ENCODE peak calls at places on chromosomes 13 and 19, in six cellular contexts. Z, R, E, V, I and N are unnamed samples.
A peak's percentile ranks its signal among the peaks of the same experiment; 100 is the strongest.

GRCh38 chr13:24923305-24923640 is 159.3 kb downstream of the RNF17 start:
- DNase-seq in I (no peak), E (no peak), Z (peak; percentile 39), R (no peak), V (no peak), N (no peak)

GRCh38 chr19:18013621-18014111 is 5.7 kb downstream of the ARRDC2 start:
- DNase-seq in E (no peak), Z (no peak), V (no peak), R (no peak), I (no peak), N (no peak)

GRCh38 chr13:33744589-33745369 is 73.2 kb upstream of the RFC3 start:
- DNase-seq in R (no peak), Z (no peak), V (no peak), I (peak; percentile 65), E (no peak), N (no peak)

GRCh38 chr13:26503826-26504594 is 53.5 kb upstream of the WASF3 start:
- DNase-seq in I (no peak), Z (no peak), V (no peak), E (peak; percentile 13), R (no peak), N (no peak)

GRCh38 chr13:37277435-37278144 is 172.1 kb upstream of the CSNK1A1L start:
- DNase-seq in I (no peak), E (no peak), Z (no peak), V (no peak), R (no peak), N (no peak)

GRCh38 chr13:50322006-50322405 is 306.8 kb downstream of the KCNRG start:
- DNase-seq in V (no peak), Z (no peak), R (no peak), E (no peak), I (no peak), N (no peak)

GRCh38 chr19:10551698-10552301 is 8.1 kb downstream of the ATG4D start:
- DNase-seq in I (peak; percentile 22), V (peak; percentile 32), R (peak; percentile 46), E (no peak), Z (no peak), N (no peak)

GRCh38 chr13:40352807-40353562 is 313.5 kb downstream of the FOXO1 start:
- DNase-seq in I (no peak), Z (peak; percentile 25), E (peak; percentile 74), V (no peak), R (no peak), N (no peak)

GRCh38 chr13:38542601-38543000 is 144.3 kb upstream of the FREM2 start:
- DNase-seq in E (no peak), V (no peak), I (no peak), Z (no peak), R (no peak), N (no peak)

GRCh38 chr19:32708457-32708856 is 11.1 kb upstream of the TDRD12 start:
- DNase-seq in E (no peak), V (no peak), Z (no peak), I (peak; percentile 43), R (no peak), N (no peak)

GRCh38 chr13:109146393-109146792 is 517.0 kb downstream of the MYO16 start:
- DNase-seq in Z (no peak), V (no peak), E (no peak), I (no peak), R (no peak), N (no peak)

GRCh38 chr13:58712191-58712590 is 1080.6 kb downstream of the PCDH17 start:
- DNase-seq in I (no peak), R (no peak), V (no peak), Z (no peak), E (no peak), N (no peak)

GRCh38 chr13:111031531-111031961 is 83.6 kb upstream of the ARHGEF7 start:
- DNase-seq in I (no peak), E (no peak), V (no peak), Z (no peak), R (peak; percentile 17), N (no peak)

GRCh38 chr13:110333837-110334236 is 26.8 kb downstream of the COL4A2 start:
- DNase-seq in V (no peak), R (no peak), I (no peak), E (no peak), Z (no peak), N (no peak)

GRCh38 chr19:38277969-38278680 is 13.8 kb downstream of the SPINT2 start:
- DNase-seq in I (no peak), V (peak; percentile 39), R (no peak), E (no peak), Z (peak; percentile 52), N (no peak)

GRCh38 chr19:18574691-18575291 is 3.1 kb downstream of the UBA52 start:
- DNase-seq in R (no peak), V (no peak), I (no peak), Z (no peak), E (no peak), N (no peak)

GRCh38 chr19:19543640-19544039 is 5.6 kb downstream of the CILP2 start:
- DNase-seq in R (no peak), I (no peak), V (no peak), Z (no peak), E (peak; percentile 57), N (no peak)

GRCh38 chr19:55166530-55167268 is at the start of gene DNAAF3:
- DNase-seq in Z (peak; percentile 99), I (peak; percentile 93), V (peak; percentile 95), E (peak; percentile 94), R (peak; percentile 93), N (peak; percentile 96)

GRCh38 chr13:109844396-109844795 is 58.0 kb upstream of the IRS2 start:
- DNase-seq in E (peak; percentile 70), R (no peak), Z (no peak), I (peak; percentile 60), V (peak; percentile 64), N (no peak)

GRCh38 chr19:15457701-15458484 is 6.5 kb downstream of the RASAL3 start:
- DNase-seq in E (no peak), I (no peak), V (no peak), Z (no peak), R (no peak), N (no peak)

DNA sequence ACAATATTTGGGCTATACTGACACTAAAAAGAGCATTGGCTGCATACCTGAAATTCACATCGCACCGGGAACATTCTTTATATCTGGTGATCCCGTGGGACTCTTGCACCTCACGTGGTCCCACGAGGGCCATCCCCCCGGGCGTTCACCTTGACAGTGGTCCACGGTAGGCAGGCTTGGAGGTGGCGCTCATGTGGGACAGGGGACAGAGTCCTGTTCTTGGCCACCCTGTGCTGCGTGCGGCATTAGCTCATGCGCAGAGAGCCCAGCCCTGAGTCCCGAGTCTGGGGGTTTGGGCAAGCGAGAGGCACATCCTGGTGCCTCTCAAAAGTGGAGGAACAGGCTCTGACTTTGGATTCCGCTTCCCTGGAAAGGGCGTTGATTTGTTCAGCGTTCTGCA is 7.5 kb downstream of the GAMT start:
- DNase-seq in I (no peak), Z (no peak), E (no peak), V (no peak), R (no peak), N (no peak)
- TF ChIP-seq POLR2AphosphoS5 in I (no peak), Z (no peak), E (no peak), V (no peak), R (no peak), N (no peak)

DNA sequence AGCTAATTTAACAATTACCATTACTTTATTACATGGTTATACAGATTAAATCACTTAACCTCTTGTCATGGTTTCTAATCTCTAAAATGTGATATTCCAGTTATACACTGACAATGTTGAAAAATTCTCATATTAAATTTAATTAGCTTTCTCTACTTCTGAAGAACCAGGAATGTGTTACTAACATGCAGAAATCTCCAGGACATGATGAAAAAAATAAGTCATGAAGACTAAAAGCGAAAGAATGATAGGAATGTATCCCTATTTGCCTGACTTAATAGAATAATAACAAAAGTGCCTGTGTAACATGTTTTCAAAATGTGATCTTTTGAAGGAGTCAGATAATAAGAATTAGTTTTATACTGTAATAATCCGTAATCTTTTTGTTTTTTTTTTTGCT is 2823.7 kb upstream of the PCDH20 start:
- DNase-seq in E (no peak), Z (no peak), V (no peak), R (no peak), I (no peak), N (no peak)
- TF ChIP-seq EP300 in E (no peak), Z (no peak), V (no peak), R (no peak), I (no peak), N (no peak)

GRCh38 chr13:44294868-44295267 is 78.8 kb upstream of the SERP2 start:
- DNase-seq in Z (no peak), E (no peak), V (no peak), R (no peak), I (no peak), N (no peak)

GRCh38 chr13:44292545-44292944 is 81.1 kb upstream of the SERP2 start:
- DNase-seq in V (no peak), E (no peak), R (no peak), Z (no peak), I (no peak), N (no peak)

GRCh38 chr13:44296856-44297255 is 76.8 kb upstream of the SERP2 start:
- DNase-seq in I (no peak), E (no peak), Z (no peak), V (no peak), R (no peak), N (no peak)

GRCh38 chr13:44293908-44294735 is 79.5 kb upstream of the SERP2 start:
- DNase-seq in I (no peak), V (no peak), Z (no peak), R (no peak), E (no peak), N (no peak)

GRCh38 chr13:44293354-44293753 is 80.3 kb upstream of the SERP2 start:
- DNase-seq in R (no peak), I (no peak), E (no peak), Z (no peak), V (no peak), N (no peak)
- H3K27ac ChIP-seq in R (peak overlapping the region; percentile 82), I (no peak overlapping the region), E (peak overlapping the region; percentile 88), Z (peak overlapping the region; percentile 80), V (peak overlapping the region; percentile 66), N (peak overlapping the region; percentile 70)

GRCh38 chr19:57473646-57474045 is 3.7 kb downstream of the ZNF772 start:
- DNase-seq in I (no peak), V (no peak), Z (no peak), E (no peak), R (no peak), N (no peak)

GRCh38 chr19:57477191-57478008 is at the start of gene ZNF772:
- DNase-seq in Z (peak; percentile 88), V (peak; percentile 91), I (peak; percentile 91), R (peak; percentile 86), E (peak; percentile 94), N (peak; percentile 97)
- TF ChIP-seq POLR2AphosphoS5 in Z (no peak), V (peak; percentile 60), I (peak; percentile 55), R (no peak), E (peak; percentile 61), N (peak; percentile 62)

GRCh38 chr19:7197760-7198696 is 96.2 kb downstream of the INSR start:
- DNase-seq in Z (peak; percentile 97), V (peak; percentile 95), I (peak; percentile 93), E (peak; percentile 97), R (peak; percentile 94), N (peak; percentile 97)
- TF ChIP-seq EP300 in Z (no peak), V (no peak), I (no peak), E (no peak), R (no peak), N (no peak)

GRCh38 chr19:48085077-48085476 is 25.5 kb downstream of the PLA2G4C start:
- DNase-seq in Z (no peak), E (no peak), R (no peak), V (no peak), I (no peak), N (no peak)

GRCh38 chr19:48090281-48090802 is 20.3 kb downstream of the PLA2G4C start:
- DNase-seq in Z (no peak), E (no peak), V (no peak), R (no peak), I (no peak), N (no peak)

GRCh38 chr19:48085904-48086864 is 24.4 kb downstream of the PLA2G4C start:
- DNase-seq in R (no peak), V (no peak), I (no peak), E (no peak), Z (no peak), N (no peak)
- H3K27ac ChIP-seq in R (no peak overlapping the region), V (no peak overlapping the region), I (no peak overlapping the region), E (peak overlapping the region; percentile 54), Z (no peak overlapping the region), N (no peak overlapping the region)